ENCODE peak calls at places on chromosomes 4 and X, in seven cellular contexts. One of them, this sample, is unnamed.

GRCh38 chr4:45987858-45988257 is 136.0 kb downstream of the GABRG1 start:
- DNase-seq in lower lobe of right lung: no peak
- DNase-seq in CD8-positive, alpha-beta T cell: no peak
- DNase-seq in epithelial cell of esophagus: no peak
- DNase-seq in A549: no peak
- DNase-seq in AG10803: no peak
- DNase-seq in adrenal gland: no peak
- DNase-seq in this sample: no peak

GRCh38 chr4:47704693-47705325 is 133.1 kb downstream of the CORIN start:
- DNase-seq in lower lobe of right lung: no peak
- DNase-seq in CD8-positive, alpha-beta T cell: no peak
- DNase-seq in epithelial cell of esophagus: peak
- DNase-seq in A549: no peak
- DNase-seq in AG10803: peak
- DNase-seq in adrenal gland: peak
- DNase-seq in this sample: peak

GRCh38 chr4:151824647-151825046 is 63.8 kb upstream of the GATB start:
- DNase-seq in lower lobe of right lung: no peak
- DNase-seq in CD8-positive, alpha-beta T cell: no peak
- DNase-seq in epithelial cell of esophagus: no peak
- DNase-seq in A549: no peak
- DNase-seq in AG10803: no peak
- DNase-seq in adrenal gland: no peak
- DNase-seq in this sample: no peak

GRCh38 chr4:108166038-108166437 is 2.7 kb downstream of the LEF1 start:
- DNase-seq in lower lobe of right lung: no peak
- DNase-seq in CD8-positive, alpha-beta T cell: no peak
- DNase-seq in epithelial cell of esophagus: no peak
- DNase-seq in A549: no peak
- DNase-seq in AG10803: no peak
- DNase-seq in adrenal gland: peak
- DNase-seq in this sample: no peak

GRCh38 chr4:69025191-69025998 is 70.9 kb upstream of the UGT2B7 start:
- DNase-seq in lower lobe of right lung: no peak
- DNase-seq in CD8-positive, alpha-beta T cell: no peak
- DNase-seq in epithelial cell of esophagus: peak
- DNase-seq in A549: no peak
- DNase-seq in AG10803: no peak
- DNase-seq in adrenal gland: no peak
- DNase-seq in this sample: no peak

GRCh38 chr4:14309429-14309828 is 681.9 kb upstream of the BOD1L1 start:
- DNase-seq in lower lobe of right lung: no peak
- DNase-seq in CD8-positive, alpha-beta T cell: no peak
- DNase-seq in epithelial cell of esophagus: no peak
- DNase-seq in A549: no peak
- DNase-seq in AG10803: no peak
- DNase-seq in adrenal gland: peak
- DNase-seq in this sample: no peak

GRCh38 chr4:142850478-142850877 is 4.4 kb upstream of the INPP4B start:
- DNase-seq in lower lobe of right lung: no peak
- DNase-seq in CD8-positive, alpha-beta T cell: no peak
- DNase-seq in epithelial cell of esophagus: peak
- DNase-seq in A549: no peak
- DNase-seq in AG10803: no peak
- DNase-seq in adrenal gland: no peak
- DNase-seq in this sample: no peak

GRCh38 chr4:110503588-110504435 is 27.9 kb downstream of the ENPEP start:
- DNase-seq in lower lobe of right lung: no peak
- DNase-seq in CD8-positive, alpha-beta T cell: no peak
- DNase-seq in epithelial cell of esophagus: no peak
- DNase-seq in A549: no peak
- DNase-seq in AG10803: peak
- DNase-seq in adrenal gland: no peak
- DNase-seq in this sample: peak

GRCh38 chr4:48223633-48224295 is 45.9 kb downstream of the TEC start:
- DNase-seq in lower lobe of right lung: no peak
- DNase-seq in CD8-positive, alpha-beta T cell: no peak
- DNase-seq in epithelial cell of esophagus: peak
- DNase-seq in A549: no peak
- DNase-seq in AG10803: no peak
- DNase-seq in adrenal gland: no peak
- DNase-seq in this sample: no peak

GRCh38 chr4:182280439-182281111 is 37.4 kb downstream of the TENM3 start:
- DNase-seq in lower lobe of right lung: no peak
- DNase-seq in CD8-positive, alpha-beta T cell: no peak
- DNase-seq in epithelial cell of esophagus: no peak
- DNase-seq in A549: no peak
- DNase-seq in AG10803: peak
- DNase-seq in adrenal gland: peak
- DNase-seq in this sample: no peak

GRCh38 chr4:130359537-130359936 is 1263.6 kb downstream of the C4orf33 start:
- DNase-seq in lower lobe of right lung: no peak
- DNase-seq in CD8-positive, alpha-beta T cell: no peak
- DNase-seq in epithelial cell of esophagus: peak
- DNase-seq in A549: no peak
- DNase-seq in AG10803: peak
- DNase-seq in adrenal gland: no peak
- DNase-seq in this sample: peak

GRCh38 chr4:41106081-41106480 is 108.3 kb downstream of the APBB2 start:
- DNase-seq in lower lobe of right lung: no peak
- DNase-seq in CD8-positive, alpha-beta T cell: no peak
- DNase-seq in epithelial cell of esophagus: no peak
- DNase-seq in A549: no peak
- DNase-seq in AG10803: peak
- DNase-seq in adrenal gland: no peak
- DNase-seq in this sample: no peak

GRCh38 chrX:150257348-150258175 is 105.6 kb upstream of the MAMLD1 start:
- DNase-seq in lower lobe of right lung: no peak
- DNase-seq in CD8-positive, alpha-beta T cell: peak
- DNase-seq in epithelial cell of esophagus: no peak
- DNase-seq in A549: no peak
- DNase-seq in AG10803: no peak
- DNase-seq in adrenal gland: no peak
- DNase-seq in this sample: no peak

GRCh38 chrX:72349190-72349589 is 43.5 kb upstream of the CITED1 start:
- DNase-seq in lower lobe of right lung: no peak
- DNase-seq in CD8-positive, alpha-beta T cell: no peak
- DNase-seq in epithelial cell of esophagus: no peak
- DNase-seq in A549: no peak
- DNase-seq in AG10803: no peak
- DNase-seq in adrenal gland: peak
- DNase-seq in this sample: no peak

GRCh38 chr4:83686166-83686565 is 150.3 kb downstream of the GPAT3 start:
- DNase-seq in lower lobe of right lung: no peak
- DNase-seq in CD8-positive, alpha-beta T cell: no peak
- DNase-seq in epithelial cell of esophagus: peak
- DNase-seq in A549: no peak
- DNase-seq in AG10803: peak
- DNase-seq in adrenal gland: no peak
- DNase-seq in this sample: peak

GRCh38 chrX:26783512-26784225 is 567.7 kb downstream of the MAGEB5 start:
- DNase-seq in lower lobe of right lung: no peak
- DNase-seq in CD8-positive, alpha-beta T cell: no peak
- DNase-seq in epithelial cell of esophagus: peak
- DNase-seq in A549: no peak
- DNase-seq in AG10803: peak
- DNase-seq in adrenal gland: peak
- DNase-seq in this sample: peak

GRCh38 chrX:146054311-146054710 is 236.7 kb downstream of the SLITRK2 start:
- DNase-seq in lower lobe of right lung: no peak
- DNase-seq in CD8-positive, alpha-beta T cell: no peak
- DNase-seq in epithelial cell of esophagus: no peak
- DNase-seq in A549: no peak
- DNase-seq in AG10803: no peak
- DNase-seq in adrenal gland: no peak
- DNase-seq in this sample: no peak

GRCh38 chr4:26860157-26860921 is at the start of gene STIM2:
- DNase-seq in lower lobe of right lung: peak
- DNase-seq in CD8-positive, alpha-beta T cell: peak
- DNase-seq in epithelial cell of esophagus: peak
- DNase-seq in A549: peak
- DNase-seq in AG10803: peak
- DNase-seq in adrenal gland: peak
- DNase-seq in this sample: peak

GRCh38 chrX:54288277-54288676 is 69.6 kb downstream of the WNK3 start:
- DNase-seq in lower lobe of right lung: no peak
- DNase-seq in CD8-positive, alpha-beta T cell: no peak
- DNase-seq in epithelial cell of esophagus: no peak
- DNase-seq in A549: no peak
- DNase-seq in AG10803: peak
- DNase-seq in adrenal gland: no peak
- DNase-seq in this sample: no peak

GRCh38 chr4:150158041-150158440 is 79.8 kb downstream of the DCLK2 start:
- DNase-seq in lower lobe of right lung: no peak
- DNase-seq in CD8-positive, alpha-beta T cell: no peak
- DNase-seq in epithelial cell of esophagus: no peak
- DNase-seq in A549: no peak
- DNase-seq in AG10803: no peak
- DNase-seq in adrenal gland: no peak
- DNase-seq in this sample: no peak

GRCh38 chr4:185811509-185812364 is at the start of gene SORBS2:
- DNase-seq in lower lobe of right lung: peak
- DNase-seq in CD8-positive, alpha-beta T cell: no peak
- DNase-seq in epithelial cell of esophagus: peak
- DNase-seq in A549: no peak
- DNase-seq in AG10803: peak
- DNase-seq in adrenal gland: peak
- DNase-seq in this sample: peak
- H3K4me3 ChIP-seq in lower lobe of right lung: peak
- H3K4me3 ChIP-seq in CD8-positive, alpha-beta T cell: no peak
- H3K4me3 ChIP-seq in epithelial cell of esophagus: peak
- H3K4me3 ChIP-seq in A549: no peak
- H3K4me3 ChIP-seq in AG10803: no peak
- H3K4me3 ChIP-seq in adrenal gland: peak
- H3K4me3 ChIP-seq in this sample: peak

DNA sequence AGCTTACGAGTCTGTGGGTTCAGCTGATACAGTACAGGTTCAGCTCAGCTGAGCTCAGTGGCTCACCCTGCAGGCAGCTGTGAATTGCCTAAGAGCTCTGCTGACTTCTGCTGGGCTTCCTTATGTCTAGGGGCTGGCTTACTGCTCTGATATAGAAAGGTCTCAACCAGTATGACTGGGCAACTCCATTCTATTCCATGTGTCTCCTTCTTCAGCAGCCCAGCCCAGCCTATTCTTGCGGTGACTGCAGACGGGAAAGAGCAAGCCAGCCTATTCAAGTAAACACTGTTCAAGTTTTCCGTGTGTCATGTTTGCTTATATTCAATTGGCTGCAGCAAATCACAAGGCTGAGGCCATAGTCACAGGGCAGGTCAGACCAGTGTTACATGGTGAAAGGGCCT is 615.4 kb upstream of the ZFP42 start:
- DNase-seq in lower lobe of right lung: peak
- DNase-seq in CD8-positive, alpha-beta T cell: no peak
- DNase-seq in epithelial cell of esophagus: peak
- DNase-seq in A549: no peak
- DNase-seq in AG10803: no peak
- DNase-seq in adrenal gland: no peak
- DNase-seq in this sample: peak
- TF ChIP-seq CTCF in lower lobe of right lung: no peak
- TF ChIP-seq CTCF in CD8-positive, alpha-beta T cell: no peak
- TF ChIP-seq CTCF in epithelial cell of esophagus: peak
- TF ChIP-seq CTCF in A549: no peak
- TF ChIP-seq CTCF in AG10803: peak
- TF ChIP-seq CTCF in adrenal gland: no peak
- TF ChIP-seq CTCF in this sample: peak

DNA sequence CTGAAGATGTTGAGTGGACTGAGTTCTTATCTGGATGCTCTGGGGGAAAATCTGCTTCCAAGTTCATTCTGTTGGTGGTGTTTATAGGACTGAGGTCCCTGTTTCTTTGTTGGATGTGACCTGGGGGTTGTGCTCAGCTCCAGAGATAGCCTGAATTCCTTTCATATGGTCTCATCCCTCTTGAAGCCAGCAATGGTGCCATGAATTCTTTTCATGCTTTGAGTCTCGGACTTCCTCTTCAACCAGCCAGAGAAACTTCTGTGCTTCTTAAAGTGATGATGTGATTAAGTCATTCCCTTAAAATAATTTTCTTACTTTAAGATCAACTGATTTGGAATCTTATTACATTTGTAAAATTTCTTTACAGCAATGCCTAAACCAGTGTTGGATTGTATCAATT is 233.8 kb upstream of the UGT8 start:
- DNase-seq in lower lobe of right lung: no peak
- DNase-seq in CD8-positive, alpha-beta T cell: no peak
- DNase-seq in epithelial cell of esophagus: peak
- DNase-seq in A549: no peak
- DNase-seq in AG10803: peak
- DNase-seq in adrenal gland: no peak
- DNase-seq in this sample: peak
- H3K4me3 ChIP-seq in lower lobe of right lung: no peak
- H3K4me3 ChIP-seq in CD8-positive, alpha-beta T cell: no peak
- H3K4me3 ChIP-seq in epithelial cell of esophagus: no peak
- H3K4me3 ChIP-seq in A549: no peak
- H3K4me3 ChIP-seq in AG10803: peak
- H3K4me3 ChIP-seq in adrenal gland: no peak
- H3K4me3 ChIP-seq in this sample: no peak

GRCh38 chr4:100093091-100093866 is 97.0 kb downstream of the DDIT4L start:
- DNase-seq in lower lobe of right lung: peak
- DNase-seq in CD8-positive, alpha-beta T cell: peak
- DNase-seq in epithelial cell of esophagus: peak
- DNase-seq in A549: peak
- DNase-seq in AG10803: peak
- DNase-seq in adrenal gland: peak
- DNase-seq in this sample: peak
- TF ChIP-seq CTCF in lower lobe of right lung: peak
- TF ChIP-seq CTCF in CD8-positive, alpha-beta T cell: peak
- TF ChIP-seq CTCF in epithelial cell of esophagus: peak
- TF ChIP-seq CTCF in A549: peak
- TF ChIP-seq CTCF in AG10803: peak
- TF ChIP-seq CTCF in adrenal gland: peak
- TF ChIP-seq CTCF in this sample: peak

DNA sequence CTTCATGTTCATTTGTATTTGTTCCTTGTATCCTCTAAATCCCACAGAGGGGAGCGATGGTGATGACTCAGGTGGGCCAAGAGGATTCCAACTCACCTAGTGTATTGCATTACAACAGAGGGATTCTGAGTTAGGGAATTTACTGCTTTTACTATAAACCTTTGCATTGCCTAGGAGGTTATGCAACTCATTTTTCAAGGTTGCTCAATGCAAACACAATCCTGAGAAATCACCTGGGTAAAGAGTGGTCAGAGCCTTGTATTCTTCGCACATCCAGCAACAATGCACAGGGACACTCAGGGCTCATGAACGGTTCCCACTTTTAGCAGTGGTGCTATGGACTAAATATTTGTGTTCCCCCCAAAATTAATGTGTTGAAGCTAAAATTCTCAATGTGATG is 28.6 kb upstream of the LSM6 start:
- DNase-seq in lower lobe of right lung: no peak
- DNase-seq in CD8-positive, alpha-beta T cell: no peak
- DNase-seq in epithelial cell of esophagus: peak
- DNase-seq in A549: no peak
- DNase-seq in AG10803: no peak
- DNase-seq in adrenal gland: no peak
- DNase-seq in this sample: no peak
- H3K4me3 ChIP-seq in lower lobe of right lung: no peak
- H3K4me3 ChIP-seq in CD8-positive, alpha-beta T cell: no peak
- H3K4me3 ChIP-seq in epithelial cell of esophagus: no peak
- H3K4me3 ChIP-seq in A549: no peak
- H3K4me3 ChIP-seq in AG10803: no peak
- H3K4me3 ChIP-seq in adrenal gland: no peak
- H3K4me3 ChIP-seq in this sample: no peak